ENCODE peak calls at places on chromosome 6, in ten cellular contexts. X is ELF-1; G is T-helper 1 cell; C is effector memory CD8-positive, alpha-beta T cell; A is stimulated activated CD4-positive, alpha-beta T cell treated with anti-CD3 and anti-CD28 coated beads, Interleukin-1b, Interleukin-23, amount 100 ng/mL, for 1 hour; P is foreskin fibroblast; Y is NCI-H748 treated with DMSO at 0.1 percent for 48 hours; B is MM.1S; F is cardiac fibroblast; K is HT-29. Z is an unnamed sample.

GRCh38 chr6:12718025-12718424 is 1.5 kb downstream of the PHACTR1 start:
- DNase-seq in X (no peak), G (no peak), C (no peak), A (no peak), P (peak), Y (no peak), B (no peak), F (peak), K (no peak), Z (no peak)

GRCh38 chr6:156313037-156313436 is 464.1 kb upstream of the ARID1B start:
- DNase-seq in X (no peak), G (no peak), C (no peak), A (no peak), P (no peak), Y (no peak), B (no peak), F (no peak), K (no peak), Z (no peak)

GRCh38 chr6:164097056-164097455 is 682.5 kb downstream of the QKI start:
- DNase-seq in X (no peak), G (no peak), C (no peak), A (no peak), P (no peak), Y (no peak), B (no peak), F (no peak), K (no peak), Z (no peak)

GRCh38 chr6:14877758-14878157 is 368.1 kb upstream of the JARID2 start:
- DNase-seq in X (no peak), G (no peak), C (no peak), A (no peak), P (no peak), Y (no peak), B (no peak), F (no peak), K (no peak), Z (peak)

GRCh38 chr6:42336431-42336830 is 115.3 kb downstream of the TRERF1 start:
- DNase-seq in X (no peak), G (no peak), C (no peak), A (no peak), P (no peak), Y (no peak), B (no peak), F (no peak), K (no peak), Z (no peak)

GRCh38 chr6:90936286-90936685 is 349.4 kb upstream of the MAP3K7 start:
- DNase-seq in X (peak), G (no peak), C (no peak), A (no peak), P (no peak), Y (no peak), B (no peak), F (no peak), K (no peak), Z (no peak)

GRCh38 chr6:56091159-56091869 is 156.1 kb downstream of the COL21A1 start:
- DNase-seq in X (no peak), G (no peak), C (no peak), A (no peak), P (peak), Y (no peak), B (no peak), F (peak), K (peak), Z (peak)

GRCh38 chr6:90374201-90374600 is 77.6 kb upstream of the BACH2 start:
- DNase-seq in X (no peak), G (no peak), C (no peak), A (no peak), P (peak), Y (no peak), B (no peak), F (no peak), K (no peak), Z (no peak)

GRCh38 chr6:118667988-118668387 is 16.6 kb upstream of the CEP85L start:
- DNase-seq in X (no peak), G (no peak), C (no peak), A (no peak), P (peak), Y (no peak), B (no peak), F (peak), K (no peak), Z (no peak)

GRCh38 chr6:130978180-130978579 is 84.9 kb downstream of the EPB41L2 start:
- DNase-seq in X (no peak), G (no peak), C (no peak), A (no peak), P (no peak), Y (no peak), B (no peak), F (no peak), K (no peak), Z (no peak)

GRCh38 chr6:113825776-113826175 is 31.4 kb upstream of the MARCKS start:
- DNase-seq in X (no peak), G (no peak), C (no peak), A (no peak), P (peak), Y (no peak), B (no peak), F (peak), K (no peak), Z (peak)

GRCh38 chr6:90413867-90414266 is 117.2 kb upstream of the BACH2 start:
- DNase-seq in X (peak), G (peak), C (peak), A (peak), P (peak), Y (peak), B (no peak), F (no peak), K (no peak), Z (peak)

GRCh38 chr6:152176219-152176745 is 368.8 kb downstream of the ESR1 start:
- DNase-seq in X (no peak), G (no peak), C (no peak), A (no peak), P (no peak), Y (no peak), B (no peak), F (peak), K (no peak), Z (no peak)

GRCh38 chr6:112153926-112154621 is 66.7 kb downstream of the FAM229B start:
- DNase-seq in X (no peak), G (no peak), C (no peak), A (no peak), P (peak), Y (no peak), B (no peak), F (no peak), K (no peak), Z (peak)

GRCh38 chr6:1335367-1336037 is 23.6 kb downstream of the FOXQ1 start:
- DNase-seq in X (peak), G (no peak), C (no peak), A (no peak), P (peak), Y (no peak), B (no peak), F (peak), K (peak), Z (peak)

GRCh38 chr6:54633601-54634000 is 213.0 kb upstream of the FAM83B start:
- DNase-seq in X (no peak), G (no peak), C (no peak), A (no peak), P (no peak), Y (no peak), B (no peak), F (no peak), K (no peak), Z (no peak)

GRCh38 chr6:113009682-113010081 is 662.6 kb downstream of the RFPL4B start:
- DNase-seq in X (no peak), G (no peak), C (no peak), A (no peak), P (peak), Y (no peak), B (no peak), F (peak), K (no peak), Z (peak)

GRCh38 chr6:108727966-108728730 is 120.1 kb upstream of the ARMC2 start:
- DNase-seq in X (no peak), G (no peak), C (no peak), A (no peak), P (no peak), Y (no peak), B (no peak), F (no peak), K (no peak), Z (no peak)

GRCh38 chr6:38271081-38271480 is 368.6 kb downstream of the BTBD9 start:
- DNase-seq in X (no peak), G (no peak), C (no peak), A (no peak), P (peak), Y (no peak), B (no peak), F (no peak), K (no peak), Z (no peak)

GRCh38 chr6:113879186-113880096 is 22.3 kb downstream of the MARCKS start:
- DNase-seq in X (peak), G (no peak), C (no peak), A (no peak), P (peak), Y (peak), B (peak), F (peak), K (peak), Z (peak)

GRCh38 chr6:11770546-11771466 is 7.8 kb downstream of the ADTRP start:
- DNase-seq in X (peak), G (no peak), C (no peak), A (no peak), P (peak), Y (no peak), B (peak), F (peak), K (peak), Z (peak)

GRCh38 chr6:42095066-42095465 is 44.7 kb downstream of the TAF8 start:
- DNase-seq in X (peak), G (no peak), C (no peak), A (no peak), P (no peak), Y (no peak), B (no peak), F (no peak), K (no peak), Z (no peak)

GRCh38 chr6:162543221-162543620 is 184.3 kb downstream of the PRKN start:
- DNase-seq in X (peak), G (no peak), C (no peak), A (no peak), P (no peak), Y (no peak), B (no peak), F (no peak), K (no peak), Z (no peak)

GRCh38 chr6:125888989-125889656 is 67.4 kb upstream of the HINT3 start:
- DNase-seq in X (peak), G (no peak), C (peak), A (no peak), P (peak), Y (no peak), B (peak), F (peak), K (peak), Z (peak)

GRCh38 chr6:150069707-150070106 is 786 bp upstream of the ULBP3 start:
- DNase-seq in X (no peak), G (no peak), C (no peak), A (no peak), P (peak), Y (no peak), B (no peak), F (no peak), K (no peak), Z (peak)

GRCh38 chr6:158737082-158737709 is 82.0 kb downstream of the EZR start:
- DNase-seq in X (no peak), G (no peak), C (no peak), A (no peak), P (no peak), Y (no peak), B (no peak), F (no peak), K (no peak), Z (no peak)

GRCh38 chr6:84314377-84314898 is 87.0 kb upstream of the CEP162 start:
- DNase-seq in X (no peak), G (no peak), C (no peak), A (no peak), P (peak), Y (no peak), B (no peak), F (peak), K (no peak), Z (no peak)

GRCh38 chr6:83633149-83633548 is 75.8 kb downstream of the SNAP91 start:
- DNase-seq in X (peak), G (no peak), C (no peak), A (no peak), P (no peak), Y (no peak), B (peak), F (no peak), K (no peak), Z (no peak)

GRCh38 chr6:33633462-33634158 is 12.5 kb downstream of the ITPR3 start:
- DNase-seq in X (peak), G (peak), C (peak), A (no peak), P (peak), Y (peak), B (peak), F (peak), K (peak), Z (peak)

GRCh38 chr6:53326372-53327016 is 22.3 kb downstream of the ELOVL5 start:
- DNase-seq in X (peak), G (no peak), C (no peak), A (no peak), P (peak), Y (no peak), B (no peak), F (peak), K (no peak), Z (peak)